ENCODE peak calls at places on chromosome 4, in seven cellular contexts. One of them, this sample, is unnamed.
A peak's percentile ranks its signal among the peaks of the same experiment; 100 is the strongest.

GRCh38 chr4:78560296-78560963 is 8.9 kb downstream of the ANXA3 start:
- DNase-seq in mesothelial cell of epicardium: no peak
- DNase-seq in stimulated activated CD8-positive, alpha-beta memory T cell treated with anti-CD3 and anti-CD28 coated beads, Interleukin-15, amount 100 ng/mL, for 1 hour: no peak
- DNase-seq in T-helper 9 cell: no peak
- DNase-seq in Calu3: peak; percentile 28
- DNase-seq in T follicular helper cell: no peak
- DNase-seq in foreskin fibroblast: peak; percentile 89
- DNase-seq in this sample: peak; percentile 64

GRCh38 chr4:176742211-176742610 is 50.5 kb downstream of the VEGFC start:
- DNase-seq in mesothelial cell of epicardium: no peak
- DNase-seq in stimulated activated CD8-positive, alpha-beta memory T cell treated with anti-CD3 and anti-CD28 coated beads, Interleukin-15, amount 100 ng/mL, for 1 hour: no peak
- DNase-seq in T-helper 9 cell: no peak
- DNase-seq in Calu3: no peak
- DNase-seq in T follicular helper cell: no peak
- DNase-seq in foreskin fibroblast: no peak
- DNase-seq in this sample: no peak

GRCh38 chr4:174928575-174929253 is 10.6 kb downstream of the ADAM29 start:
- DNase-seq in mesothelial cell of epicardium: no peak
- DNase-seq in stimulated activated CD8-positive, alpha-beta memory T cell treated with anti-CD3 and anti-CD28 coated beads, Interleukin-15, amount 100 ng/mL, for 1 hour: no peak
- DNase-seq in T-helper 9 cell: no peak
- DNase-seq in Calu3: no peak
- DNase-seq in T follicular helper cell: no peak
- DNase-seq in foreskin fibroblast: no peak
- DNase-seq in this sample: no peak

GRCh38 chr4:55143858-55144257 is 18.5 kb upstream of the KDR start:
- DNase-seq in mesothelial cell of epicardium: no peak
- DNase-seq in stimulated activated CD8-positive, alpha-beta memory T cell treated with anti-CD3 and anti-CD28 coated beads, Interleukin-15, amount 100 ng/mL, for 1 hour: no peak
- DNase-seq in T-helper 9 cell: no peak
- DNase-seq in Calu3: no peak
- DNase-seq in T follicular helper cell: no peak
- DNase-seq in foreskin fibroblast: no peak
- DNase-seq in this sample: no peak

GRCh38 chr4:18050448-18050847 is 28.9 kb upstream of the LCORL start:
- DNase-seq in mesothelial cell of epicardium: no peak
- DNase-seq in stimulated activated CD8-positive, alpha-beta memory T cell treated with anti-CD3 and anti-CD28 coated beads, Interleukin-15, amount 100 ng/mL, for 1 hour: no peak
- DNase-seq in T-helper 9 cell: no peak
- DNase-seq in Calu3: no peak
- DNase-seq in T follicular helper cell: no peak
- DNase-seq in foreskin fibroblast: no peak
- DNase-seq in this sample: no peak

GRCh38 chr4:161767116-161767515 is 396.7 kb downstream of the FSTL5 start:
- DNase-seq in mesothelial cell of epicardium: no peak
- DNase-seq in stimulated activated CD8-positive, alpha-beta memory T cell treated with anti-CD3 and anti-CD28 coated beads, Interleukin-15, amount 100 ng/mL, for 1 hour: no peak
- DNase-seq in T-helper 9 cell: no peak
- DNase-seq in Calu3: no peak
- DNase-seq in T follicular helper cell: no peak
- DNase-seq in foreskin fibroblast: peak; percentile 59
- DNase-seq in this sample: no peak

GRCh38 chr4:145230726-145231125 is 50.3 kb upstream of the OTUD4 start:
- DNase-seq in mesothelial cell of epicardium: no peak
- DNase-seq in stimulated activated CD8-positive, alpha-beta memory T cell treated with anti-CD3 and anti-CD28 coated beads, Interleukin-15, amount 100 ng/mL, for 1 hour: no peak
- DNase-seq in T-helper 9 cell: no peak
- DNase-seq in Calu3: no peak
- DNase-seq in T follicular helper cell: no peak
- DNase-seq in foreskin fibroblast: peak; percentile 58
- DNase-seq in this sample: no peak

GRCh38 chr4:78293841-78294301 is 236.7 kb downstream of the FRAS1 start:
- DNase-seq in mesothelial cell of epicardium: no peak
- DNase-seq in stimulated activated CD8-positive, alpha-beta memory T cell treated with anti-CD3 and anti-CD28 coated beads, Interleukin-15, amount 100 ng/mL, for 1 hour: no peak
- DNase-seq in T-helper 9 cell: no peak
- DNase-seq in Calu3: peak; percentile 11
- DNase-seq in T follicular helper cell: no peak
- DNase-seq in foreskin fibroblast: peak; percentile 95
- DNase-seq in this sample: no peak

GRCh38 chr4:184097240-184097619 is 120.4 kb downstream of the ENPP6 start:
- DNase-seq in mesothelial cell of epicardium: no peak
- DNase-seq in stimulated activated CD8-positive, alpha-beta memory T cell treated with anti-CD3 and anti-CD28 coated beads, Interleukin-15, amount 100 ng/mL, for 1 hour: no peak
- DNase-seq in T-helper 9 cell: no peak
- DNase-seq in Calu3: no peak
- DNase-seq in T follicular helper cell: no peak
- DNase-seq in foreskin fibroblast: no peak
- DNase-seq in this sample: no peak

GRCh38 chr4:126939401-126939800 is 693.4 kb upstream of the INTU start:
- DNase-seq in mesothelial cell of epicardium: no peak
- DNase-seq in stimulated activated CD8-positive, alpha-beta memory T cell treated with anti-CD3 and anti-CD28 coated beads, Interleukin-15, amount 100 ng/mL, for 1 hour: no peak
- DNase-seq in T-helper 9 cell: no peak
- DNase-seq in Calu3: no peak
- DNase-seq in T follicular helper cell: no peak
- DNase-seq in foreskin fibroblast: peak; percentile 75
- DNase-seq in this sample: no peak

GRCh38 chr4:40333921-40334352 is 1.2 kb upstream of the CHRNA9 start:
- DNase-seq in mesothelial cell of epicardium: no peak
- DNase-seq in stimulated activated CD8-positive, alpha-beta memory T cell treated with anti-CD3 and anti-CD28 coated beads, Interleukin-15, amount 100 ng/mL, for 1 hour: no peak
- DNase-seq in T-helper 9 cell: no peak
- DNase-seq in Calu3: no peak
- DNase-seq in T follicular helper cell: no peak
- DNase-seq in foreskin fibroblast: peak; percentile 87
- DNase-seq in this sample: peak; percentile 75

GRCh38 chr4:2168469-2169319 is 73.2 kb downstream of the HAUS3 start:
- DNase-seq in mesothelial cell of epicardium: no peak
- DNase-seq in stimulated activated CD8-positive, alpha-beta memory T cell treated with anti-CD3 and anti-CD28 coated beads, Interleukin-15, amount 100 ng/mL, for 1 hour: no peak
- DNase-seq in T-helper 9 cell: no peak
- DNase-seq in Calu3: no peak
- DNase-seq in T follicular helper cell: no peak
- DNase-seq in foreskin fibroblast: no peak
- DNase-seq in this sample: no peak

GRCh38 chr4:173074501-173074946 is 94.1 kb upstream of the GALNT7 start:
- DNase-seq in mesothelial cell of epicardium: no peak
- DNase-seq in stimulated activated CD8-positive, alpha-beta memory T cell treated with anti-CD3 and anti-CD28 coated beads, Interleukin-15, amount 100 ng/mL, for 1 hour: no peak
- DNase-seq in T-helper 9 cell: no peak
- DNase-seq in Calu3: peak; percentile 4
- DNase-seq in T follicular helper cell: no peak
- DNase-seq in foreskin fibroblast: peak; percentile 89
- DNase-seq in this sample: no peak

GRCh38 chr4:38495481-38495880 is 168.5 kb upstream of the KLF3 start:
- DNase-seq in mesothelial cell of epicardium: no peak
- DNase-seq in stimulated activated CD8-positive, alpha-beta memory T cell treated with anti-CD3 and anti-CD28 coated beads, Interleukin-15, amount 100 ng/mL, for 1 hour: no peak
- DNase-seq in T-helper 9 cell: no peak
- DNase-seq in Calu3: no peak
- DNase-seq in T follicular helper cell: no peak
- DNase-seq in foreskin fibroblast: no peak
- DNase-seq in this sample: no peak

GRCh38 chr4:81052119-81053068 is 21.9 kb downstream of the BMP3 start:
- DNase-seq in mesothelial cell of epicardium: peak; percentile 71
- DNase-seq in stimulated activated CD8-positive, alpha-beta memory T cell treated with anti-CD3 and anti-CD28 coated beads, Interleukin-15, amount 100 ng/mL, for 1 hour: peak; percentile 16
- DNase-seq in T-helper 9 cell: peak; percentile 42
- DNase-seq in Calu3: peak; percentile 72
- DNase-seq in T follicular helper cell: peak; percentile 32
- DNase-seq in foreskin fibroblast: peak; percentile 83
- DNase-seq in this sample: peak; percentile 47

GRCh38 chr4:38100474-38101255 is 140.5 kb downstream of the PTTG2 start:
- DNase-seq in mesothelial cell of epicardium: no peak
- DNase-seq in stimulated activated CD8-positive, alpha-beta memory T cell treated with anti-CD3 and anti-CD28 coated beads, Interleukin-15, amount 100 ng/mL, for 1 hour: no peak
- DNase-seq in T-helper 9 cell: no peak
- DNase-seq in Calu3: no peak
- DNase-seq in T follicular helper cell: no peak
- DNase-seq in foreskin fibroblast: no peak
- DNase-seq in this sample: no peak

GRCh38 chr4:38177035-38177791 is 217.0 kb downstream of the PTTG2 start:
- DNase-seq in mesothelial cell of epicardium: no peak
- DNase-seq in stimulated activated CD8-positive, alpha-beta memory T cell treated with anti-CD3 and anti-CD28 coated beads, Interleukin-15, amount 100 ng/mL, for 1 hour: peak; percentile 28
- DNase-seq in T-helper 9 cell: peak; percentile 22
- DNase-seq in Calu3: no peak
- DNase-seq in T follicular helper cell: no peak
- DNase-seq in foreskin fibroblast: peak; percentile 47
- DNase-seq in this sample: no peak

GRCh38 chr4:33369366-33369899 is 2649.3 kb downstream of the PCDH7 start:
- DNase-seq in mesothelial cell of epicardium: no peak
- DNase-seq in stimulated activated CD8-positive, alpha-beta memory T cell treated with anti-CD3 and anti-CD28 coated beads, Interleukin-15, amount 100 ng/mL, for 1 hour: no peak
- DNase-seq in T-helper 9 cell: no peak
- DNase-seq in Calu3: no peak
- DNase-seq in T follicular helper cell: no peak
- DNase-seq in foreskin fibroblast: peak; percentile 85
- DNase-seq in this sample: no peak

GRCh38 chr4:135724426-135724825 is 1522.8 kb upstream of the PABPC4L start:
- DNase-seq in mesothelial cell of epicardium: no peak
- DNase-seq in stimulated activated CD8-positive, alpha-beta memory T cell treated with anti-CD3 and anti-CD28 coated beads, Interleukin-15, amount 100 ng/mL, for 1 hour: no peak
- DNase-seq in T-helper 9 cell: no peak
- DNase-seq in Calu3: no peak
- DNase-seq in T follicular helper cell: no peak
- DNase-seq in foreskin fibroblast: no peak
- DNase-seq in this sample: no peak

GRCh38 chr4:158428242-158428641 is 93.4 kb upstream of the RXFP1 start:
- DNase-seq in mesothelial cell of epicardium: no peak
- DNase-seq in stimulated activated CD8-positive, alpha-beta memory T cell treated with anti-CD3 and anti-CD28 coated beads, Interleukin-15, amount 100 ng/mL, for 1 hour: no peak
- DNase-seq in T-helper 9 cell: no peak
- DNase-seq in Calu3: no peak
- DNase-seq in T follicular helper cell: no peak
- DNase-seq in foreskin fibroblast: peak; percentile 37
- DNase-seq in this sample: no peak

GRCh38 chr4:48027653-48028052 is 11.1 kb downstream of the NIPAL1 start:
- DNase-seq in mesothelial cell of epicardium: no peak
- DNase-seq in stimulated activated CD8-positive, alpha-beta memory T cell treated with anti-CD3 and anti-CD28 coated beads, Interleukin-15, amount 100 ng/mL, for 1 hour: no peak
- DNase-seq in T-helper 9 cell: no peak
- DNase-seq in Calu3: no peak
- DNase-seq in T follicular helper cell: no peak
- DNase-seq in foreskin fibroblast: no peak
- DNase-seq in this sample: no peak

GRCh38 chr4:74654230-74654681 is 140.1 kb downstream of the BTC start:
- DNase-seq in mesothelial cell of epicardium: no peak
- DNase-seq in stimulated activated CD8-positive, alpha-beta memory T cell treated with anti-CD3 and anti-CD28 coated beads, Interleukin-15, amount 100 ng/mL, for 1 hour: no peak
- DNase-seq in T-helper 9 cell: no peak
- DNase-seq in Calu3: peak; percentile 80
- DNase-seq in T follicular helper cell: no peak
- DNase-seq in foreskin fibroblast: no peak
- DNase-seq in this sample: peak; percentile 36

GRCh38 chr4:72690782-72691181 is 121.8 kb upstream of the ADAMTS3 start:
- DNase-seq in mesothelial cell of epicardium: no peak
- DNase-seq in stimulated activated CD8-positive, alpha-beta memory T cell treated with anti-CD3 and anti-CD28 coated beads, Interleukin-15, amount 100 ng/mL, for 1 hour: no peak
- DNase-seq in T-helper 9 cell: no peak
- DNase-seq in Calu3: no peak
- DNase-seq in T follicular helper cell: no peak
- DNase-seq in foreskin fibroblast: no peak
- DNase-seq in this sample: no peak

GRCh38 chr4:172287112-172287511 is 473.9 kb downstream of the GALNTL6 start:
- DNase-seq in mesothelial cell of epicardium: no peak
- DNase-seq in stimulated activated CD8-positive, alpha-beta memory T cell treated with anti-CD3 and anti-CD28 coated beads, Interleukin-15, amount 100 ng/mL, for 1 hour: no peak
- DNase-seq in T-helper 9 cell: no peak
- DNase-seq in Calu3: no peak
- DNase-seq in T follicular helper cell: no peak
- DNase-seq in foreskin fibroblast: no peak
- DNase-seq in this sample: no peak

GRCh38 chr4:48120132-48120531 is 13.9 kb downstream of the TXK start:
- DNase-seq in mesothelial cell of epicardium: no peak
- DNase-seq in stimulated activated CD8-positive, alpha-beta memory T cell treated with anti-CD3 and anti-CD28 coated beads, Interleukin-15, amount 100 ng/mL, for 1 hour: no peak
- DNase-seq in T-helper 9 cell: no peak
- DNase-seq in Calu3: no peak
- DNase-seq in T follicular helper cell: no peak
- DNase-seq in foreskin fibroblast: no peak
- DNase-seq in this sample: no peak

GRCh38 chr4:1834047-1834769 is 21.7 kb downstream of the LETM1 start:
- DNase-seq in mesothelial cell of epicardium: no peak
- DNase-seq in stimulated activated CD8-positive, alpha-beta memory T cell treated with anti-CD3 and anti-CD28 coated beads, Interleukin-15, amount 100 ng/mL, for 1 hour: no peak
- DNase-seq in T-helper 9 cell: no peak
- DNase-seq in Calu3: no peak
- DNase-seq in T follicular helper cell: no peak
- DNase-seq in foreskin fibroblast: no peak
- DNase-seq in this sample: no peak

This sample was measured in NCI-H460.